ENCODE peak calls at places on chromosome 4, in nine cellular contexts. R is fibroblast of pulmonary artery, K is PC-3, B is SK-N-SH, T is astrocyte of the spinal cord, H is AG09309, V is HS-5, Y is NCI-H82, L is HFF-Myc. P is an unnamed sample.

GRCh38 chr4:121479801-121480200 is 99.0 kb upstream of the QRFPR start:
- DNase-seq in R (no peak), K (peak; percentile 59), B (no peak), T (no peak), H (no peak), V (no peak), Y (no peak), L (no peak), P (no peak)

GRCh38 chr4:7524064-7524682 is 89.4 kb upstream of the PSAPL1 start:
- DNase-seq in R (no peak), K (no peak), B (no peak), T (no peak), H (no peak), V (no peak), Y (no peak), L (no peak), P (no peak)

GRCh38 chr4:110621839-110622751 is 782 bp downstream of the PITX2 start:
- DNase-seq in R (no peak), K (no peak), B (no peak), T (no peak), H (no peak), V (no peak), Y (peak; percentile 57), L (no peak), P (peak; percentile 31)

GRCh38 chr4:126405369-126405982 is 1090.7 kb downstream of the FAT4 start:
- DNase-seq in R (peak; percentile 64), K (no peak), B (no peak), T (peak; percentile 16), H (peak; percentile 4), V (no peak), Y (peak; percentile 40), L (no peak), P (peak; percentile 9)

GRCh38 chr4:3705236-3705987 is 60.8 kb upstream of the ADRA2C start:
- DNase-seq in R (no peak), K (no peak), B (no peak), T (no peak), H (no peak), V (no peak), Y (no peak), L (no peak), P (no peak)

GRCh38 chr4:188428935-188429334 is 289.7 kb downstream of the TRIML1 start:
- DNase-seq in R (peak; percentile 16), K (peak; percentile 31), B (no peak), T (no peak), H (no peak), V (no peak), Y (no peak), L (no peak), P (no peak)

GRCh38 chr4:122922877-122923511 is 597 bp upstream of the NUDT6 start:
- DNase-seq in R (peak; percentile 88), K (peak; percentile 80), B (peak; percentile 83), T (peak; percentile 88), H (no peak), V (no peak), Y (peak; percentile 90), L (peak; percentile 76), P (peak; percentile 92)

GRCh38 chr4:168076989-168077725 is 15.2 kb upstream of the ANXA10 start:
- DNase-seq in R (peak; percentile 88), K (peak; percentile 85), B (peak; percentile 37), T (peak; percentile 76), H (peak; percentile 39), V (peak; percentile 26), Y (peak; percentile 72), L (peak; percentile 59), P (peak; percentile 75)

GRCh38 chr4:141195095-141195707 is 25.5 kb upstream of the ZNF330 start:
- DNase-seq in R (no peak), K (no peak), B (no peak), T (no peak), H (no peak), V (no peak), Y (peak; percentile 48), L (no peak), P (peak; percentile 53)

GRCh38 chr4:73631565-73632226 is 11.5 kb upstream of the RASSF6 start:
- DNase-seq in R (no peak), K (no peak), B (no peak), T (no peak), H (no peak), V (no peak), Y (no peak), L (no peak), P (no peak)

GRCh38 chr4:54231419-54232150 is 2.5 kb downstream of the PDGFRA start:
- DNase-seq in R (peak; percentile 74), K (no peak), B (peak; percentile 77), T (peak; percentile 67), H (no peak), V (no peak), Y (no peak), L (no peak), P (no peak)

GRCh38 chr4:40152642-40153041 is 44.2 kb upstream of the RHOH start:
- DNase-seq in R (no peak), K (no peak), B (no peak), T (no peak), H (no peak), V (no peak), Y (no peak), L (no peak), P (no peak)

GRCh38 chr4:16685536-16685935 is 212.9 kb downstream of the LDB2 start:
- DNase-seq in R (no peak), K (no peak), B (no peak), T (no peak), H (no peak), V (no peak), Y (no peak), L (no peak), P (no peak)

GRCh38 chr4:32607978-32608377 is 1887.8 kb downstream of the PCDH7 start:
- DNase-seq in R (no peak), K (no peak), B (no peak), T (no peak), H (no peak), V (no peak), Y (no peak), L (no peak), P (no peak)